ENCODE peak calls at places on chromosome 6, in six cellular contexts. One of them, this sample, is unnamed.

GRCh38 chr6:16674666-16675392 is 86.4 kb downstream of the ATXN1 start:
- DNase-seq in tibial artery: no peak
- DNase-seq in dorsolateral prefrontal cortex: no peak
- DNase-seq in brain microvascular endothelial cell: peak; percentile 48
- DNase-seq in choroid plexus epithelial cell: peak; percentile 55
- DNase-seq in heart right ventricle: no peak
- DNase-seq in this sample: no peak

GRCh38 chr6:44649365-44650025 is 262.0 kb downstream of the CDC5L start:
- DNase-seq in tibial artery: no peak
- DNase-seq in dorsolateral prefrontal cortex: no peak
- DNase-seq in brain microvascular endothelial cell: no peak
- DNase-seq in choroid plexus epithelial cell: peak; percentile 71
- DNase-seq in heart right ventricle: no peak
- DNase-seq in this sample: no peak

GRCh38 chr6:134373282-134373922 is 55.5 kb upstream of the SGK1 start:
- DNase-seq in tibial artery: peak; percentile 85
- DNase-seq in dorsolateral prefrontal cortex: no peak
- DNase-seq in brain microvascular endothelial cell: peak; percentile 80
- DNase-seq in choroid plexus epithelial cell: peak; percentile 95
- DNase-seq in heart right ventricle: no peak
- DNase-seq in this sample: no peak

GRCh38 chr6:157162756-157163433 is 160.4 kb downstream of the TMEM242 start:
- DNase-seq in tibial artery: no peak
- DNase-seq in dorsolateral prefrontal cortex: no peak
- DNase-seq in brain microvascular endothelial cell: no peak
- DNase-seq in choroid plexus epithelial cell: no peak
- DNase-seq in heart right ventricle: no peak
- DNase-seq in this sample: no peak

GRCh38 chr6:65671922-65672321 is 35.1 kb downstream of the EYS start:
- DNase-seq in tibial artery: no peak
- DNase-seq in dorsolateral prefrontal cortex: no peak
- DNase-seq in brain microvascular endothelial cell: no peak
- DNase-seq in choroid plexus epithelial cell: no peak
- DNase-seq in heart right ventricle: no peak
- DNase-seq in this sample: no peak

GRCh38 chr6:141482773-141483172 is 650.0 kb upstream of the GJE1 start:
- DNase-seq in tibial artery: no peak
- DNase-seq in dorsolateral prefrontal cortex: no peak
- DNase-seq in brain microvascular endothelial cell: peak; percentile 25
- DNase-seq in choroid plexus epithelial cell: peak; percentile 31
- DNase-seq in heart right ventricle: no peak
- DNase-seq in this sample: no peak

GRCh38 chr6:90368601-90369000 is 72.0 kb upstream of the BACH2 start:
- DNase-seq in tibial artery: no peak
- DNase-seq in dorsolateral prefrontal cortex: no peak
- DNase-seq in brain microvascular endothelial cell: peak; percentile 34
- DNase-seq in choroid plexus epithelial cell: peak; percentile 67
- DNase-seq in heart right ventricle: no peak
- DNase-seq in this sample: no peak

GRCh38 chr6:158905277-158905676 is 86.1 kb upstream of the EZR start:
- DNase-seq in tibial artery: no peak
- DNase-seq in dorsolateral prefrontal cortex: no peak
- DNase-seq in brain microvascular endothelial cell: no peak
- DNase-seq in choroid plexus epithelial cell: peak; percentile 17
- DNase-seq in heart right ventricle: no peak
- DNase-seq in this sample: no peak

GRCh38 chr6:53410508-53411258 is 61.9 kb upstream of the ELOVL5 start:
- DNase-seq in tibial artery: no peak
- DNase-seq in dorsolateral prefrontal cortex: no peak
- DNase-seq in brain microvascular endothelial cell: peak; percentile 32
- DNase-seq in choroid plexus epithelial cell: peak; percentile 69
- DNase-seq in heart right ventricle: peak; percentile 36
- DNase-seq in this sample: no peak

GRCh38 chr6:138528137-138528536 is 28.8 kb upstream of the NHSL1 start:
- DNase-seq in tibial artery: no peak
- DNase-seq in dorsolateral prefrontal cortex: no peak
- DNase-seq in brain microvascular endothelial cell: no peak
- DNase-seq in choroid plexus epithelial cell: no peak
- DNase-seq in heart right ventricle: no peak
- DNase-seq in this sample: no peak

GRCh38 chr6:87618531-87618930 is 28.6 kb downstream of the ORC3 start:
- DNase-seq in tibial artery: no peak
- DNase-seq in dorsolateral prefrontal cortex: no peak
- DNase-seq in brain microvascular endothelial cell: no peak
- DNase-seq in choroid plexus epithelial cell: peak; percentile 35
- DNase-seq in heart right ventricle: no peak
- DNase-seq in this sample: no peak

GRCh38 chr6:5644523-5645183 is 362.1 kb downstream of the NRN1 start:
- DNase-seq in tibial artery: no peak
- DNase-seq in dorsolateral prefrontal cortex: no peak
- DNase-seq in brain microvascular endothelial cell: no peak
- DNase-seq in choroid plexus epithelial cell: no peak
- DNase-seq in heart right ventricle: no peak
- DNase-seq in this sample: no peak

GRCh38 chr6:6694825-6695710 is 106.5 kb downstream of the LY86 start:
- DNase-seq in tibial artery: no peak
- DNase-seq in dorsolateral prefrontal cortex: no peak
- DNase-seq in brain microvascular endothelial cell: no peak
- DNase-seq in choroid plexus epithelial cell: no peak
- DNase-seq in heart right ventricle: peak; percentile 46
- DNase-seq in this sample: peak; percentile 38

GRCh38 chr6:6695711-6696048 is 107.2 kb downstream of the LY86 start:
- DNase-seq in tibial artery: no peak
- DNase-seq in dorsolateral prefrontal cortex: no peak
- DNase-seq in brain microvascular endothelial cell: no peak
- DNase-seq in choroid plexus epithelial cell: no peak
- DNase-seq in heart right ventricle: no peak
- DNase-seq in this sample: no peak

GRCh38 chr6:6697620-6698019 is 109.1 kb downstream of the LY86 start:
- DNase-seq in tibial artery: no peak
- DNase-seq in dorsolateral prefrontal cortex: no peak
- DNase-seq in brain microvascular endothelial cell: no peak
- DNase-seq in choroid plexus epithelial cell: no peak
- DNase-seq in heart right ventricle: no peak
- DNase-seq in this sample: no peak

GRCh38 chr6:6696867-6697531 is 108.5 kb downstream of the LY86 start:
- DNase-seq in tibial artery: no peak
- DNase-seq in dorsolateral prefrontal cortex: no peak
- DNase-seq in brain microvascular endothelial cell: peak; percentile 61
- DNase-seq in choroid plexus epithelial cell: peak; percentile 79
- DNase-seq in heart right ventricle: peak; percentile 65
- DNase-seq in this sample: peak; percentile 50

DNA sequence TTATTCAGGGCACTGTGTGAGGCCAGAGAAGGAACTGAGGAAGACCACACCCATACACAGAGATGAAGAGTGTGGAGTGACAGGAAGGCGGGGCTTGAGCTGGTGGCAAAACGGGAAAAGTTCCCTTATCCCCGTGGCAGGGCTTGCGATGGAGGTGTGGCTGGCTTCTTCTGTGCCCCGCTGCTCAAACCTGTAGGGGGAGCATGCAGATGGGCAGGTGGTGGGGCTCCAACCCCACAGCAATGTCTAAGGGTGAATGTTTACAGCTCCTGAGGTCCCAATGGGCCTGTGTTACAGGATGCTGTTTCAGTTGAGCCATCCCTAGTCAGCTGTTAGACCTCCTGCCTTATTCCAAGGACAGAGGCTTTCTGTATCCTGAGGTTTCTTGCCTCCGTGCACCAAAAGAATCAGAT is 105.9 kb downstream of the LY86 start:
- DNase-seq in tibial artery: no peak
- DNase-seq in dorsolateral prefrontal cortex: no peak
- DNase-seq in brain microvascular endothelial cell: no peak
- DNase-seq in choroid plexus epithelial cell: no peak
- DNase-seq in heart right ventricle: no peak
- DNase-seq in this sample: no peak
- TF ChIP-seq CTCF in tibial artery: no peak
- TF ChIP-seq CTCF in dorsolateral prefrontal cortex: no peak
- TF ChIP-seq CTCF in brain microvascular endothelial cell: peak; percentile 3
- TF ChIP-seq CTCF in choroid plexus epithelial cell: no peak
- TF ChIP-seq CTCF in heart right ventricle: no peak
- TF ChIP-seq CTCF in this sample: no peak

GRCh38 chr6:143110572-143110971 is 49.9 kb downstream of the AIG1 start:
- DNase-seq in tibial artery: no peak
- DNase-seq in dorsolateral prefrontal cortex: no peak
- DNase-seq in brain microvascular endothelial cell: peak; percentile 32
- DNase-seq in choroid plexus epithelial cell: peak; percentile 45
- DNase-seq in heart right ventricle: no peak
- DNase-seq in this sample: no peak

GRCh38 chr6:143112084-143112768 is 51.5 kb downstream of the AIG1 start:
- DNase-seq in tibial artery: no peak
- DNase-seq in dorsolateral prefrontal cortex: no peak
- DNase-seq in brain microvascular endothelial cell: no peak
- DNase-seq in choroid plexus epithelial cell: no peak
- DNase-seq in heart right ventricle: no peak
- DNase-seq in this sample: no peak

GRCh38 chr6:143111443-143111842 is 50.8 kb downstream of the AIG1 start:
- DNase-seq in tibial artery: no peak
- DNase-seq in dorsolateral prefrontal cortex: no peak
- DNase-seq in brain microvascular endothelial cell: no peak
- DNase-seq in choroid plexus epithelial cell: no peak
- DNase-seq in heart right ventricle: no peak
- DNase-seq in this sample: no peak

GRCh38 chr6:143110996-143111395 is 50.3 kb downstream of the AIG1 start:
- DNase-seq in tibial artery: no peak
- DNase-seq in dorsolateral prefrontal cortex: no peak
- DNase-seq in brain microvascular endothelial cell: no peak
- DNase-seq in choroid plexus epithelial cell: no peak
- DNase-seq in heart right ventricle: no peak
- DNase-seq in this sample: no peak

DNA sequence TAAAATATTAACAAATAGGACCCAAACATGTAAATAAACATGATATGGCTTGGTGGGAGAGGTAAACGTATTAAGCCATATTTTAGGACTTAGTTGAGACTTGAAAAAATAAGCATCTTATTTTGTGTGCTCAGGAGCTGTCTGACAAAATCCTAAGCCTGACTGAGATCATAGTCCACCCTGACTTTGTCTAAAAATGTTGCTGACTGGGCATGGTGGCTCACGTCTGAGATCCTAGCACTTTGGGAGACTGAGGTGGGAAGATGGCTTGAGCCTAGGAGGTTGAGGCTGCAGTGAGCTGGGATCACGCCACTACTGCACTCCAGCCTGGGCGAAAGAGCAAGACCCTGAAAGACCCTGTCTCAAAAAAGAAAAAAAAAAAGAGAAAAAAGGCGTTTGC is 52.1 kb downstream of the AIG1 start:
- DNase-seq in tibial artery: no peak
- DNase-seq in dorsolateral prefrontal cortex: no peak
- DNase-seq in brain microvascular endothelial cell: no peak
- DNase-seq in choroid plexus epithelial cell: no peak
- DNase-seq in heart right ventricle: no peak
- DNase-seq in this sample: no peak
- TF ChIP-seq CTCF in tibial artery: no peak
- TF ChIP-seq CTCF in dorsolateral prefrontal cortex: no peak
- TF ChIP-seq CTCF in brain microvascular endothelial cell: no peak
- TF ChIP-seq CTCF in choroid plexus epithelial cell: no peak
- TF ChIP-seq CTCF in heart right ventricle: no peak
- TF ChIP-seq CTCF in this sample: no peak

DNA sequence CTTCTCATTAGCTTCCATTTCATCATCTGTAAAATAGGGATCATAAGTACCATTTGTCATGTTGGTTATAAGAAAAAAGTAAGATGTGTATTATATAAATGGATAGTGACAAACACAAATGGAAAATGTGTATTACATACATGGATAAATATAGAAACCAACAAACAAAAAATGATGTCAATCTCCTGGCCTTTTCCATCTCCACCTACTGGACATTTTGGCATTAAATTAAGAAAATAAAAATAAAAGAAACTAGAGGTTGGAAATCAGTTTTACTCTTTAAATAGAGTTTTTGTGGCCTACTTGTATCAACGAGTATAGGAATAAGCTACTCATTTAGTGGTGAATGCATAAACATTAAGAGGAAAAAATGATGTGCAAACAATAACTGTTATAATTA is 67.5 kb upstream of the THEMIS start:
- DNase-seq in tibial artery: no peak
- DNase-seq in dorsolateral prefrontal cortex: no peak
- DNase-seq in brain microvascular endothelial cell: no peak
- DNase-seq in choroid plexus epithelial cell: no peak
- DNase-seq in heart right ventricle: no peak
- DNase-seq in this sample: no peak
- TF ChIP-seq CTCF in tibial artery: no peak
- TF ChIP-seq CTCF in dorsolateral prefrontal cortex: no peak
- TF ChIP-seq CTCF in brain microvascular endothelial cell: no peak
- TF ChIP-seq CTCF in choroid plexus epithelial cell: no peak
- TF ChIP-seq CTCF in heart right ventricle: no peak
- TF ChIP-seq CTCF in this sample: no peak

DNA sequence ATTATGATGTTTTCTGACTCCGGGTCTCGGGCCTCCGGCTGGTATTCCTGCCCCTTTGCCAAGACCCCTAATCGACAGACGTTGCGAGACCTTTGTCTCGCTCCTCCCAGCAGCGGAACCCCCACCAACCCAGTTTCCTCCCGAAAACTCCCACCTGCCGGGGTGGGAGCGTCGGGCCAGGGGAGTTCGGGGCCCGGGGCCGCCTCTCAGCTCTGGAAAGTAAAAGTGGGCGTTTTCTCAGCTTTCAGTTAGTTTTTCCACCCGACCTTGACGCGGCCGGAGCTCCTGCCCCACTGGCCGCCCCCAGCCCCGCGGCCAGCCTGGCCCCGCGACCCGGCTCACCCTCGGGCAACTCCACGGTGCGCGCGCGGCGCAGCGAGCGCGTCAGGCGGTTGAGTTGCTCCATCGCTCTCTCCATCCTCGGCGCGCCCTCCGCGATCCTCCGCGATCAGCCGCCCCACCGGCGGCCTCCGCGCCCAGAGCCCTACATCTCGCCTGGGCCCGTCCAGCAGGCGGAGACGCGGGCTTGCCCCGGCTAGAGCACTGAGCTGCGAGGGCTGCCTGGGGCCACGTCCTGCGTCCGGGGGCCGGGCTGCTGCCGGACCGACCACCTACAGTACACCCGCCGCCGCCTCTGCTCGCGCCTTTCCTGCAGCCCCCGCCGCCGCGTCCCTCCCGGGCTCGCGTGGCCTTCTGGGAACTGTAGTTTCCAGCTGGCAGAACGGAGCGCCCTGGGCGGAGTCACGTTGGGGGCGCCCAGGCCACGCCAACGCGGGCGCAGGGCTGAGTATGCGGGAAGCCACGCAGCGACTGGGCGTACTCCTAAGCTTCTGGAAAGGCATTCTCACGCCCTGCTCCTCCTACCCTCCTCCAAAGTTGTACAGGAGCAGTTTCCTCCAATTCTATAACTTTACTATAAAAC is at the start of gene HACE1:
- DNase-seq in tibial artery: peak; percentile 91
- DNase-seq in dorsolateral prefrontal cortex: peak; percentile 94
- DNase-seq in brain microvascular endothelial cell: peak; percentile 86
- DNase-seq in choroid plexus epithelial cell: peak; percentile 89
- DNase-seq in heart right ventricle: peak; percentile 91
- DNase-seq in this sample: peak; percentile 78
- TF ChIP-seq CTCF in tibial artery: peak; percentile 13
- TF ChIP-seq CTCF in dorsolateral prefrontal cortex: no peak
- TF ChIP-seq CTCF in brain microvascular endothelial cell: peak; percentile 11
- TF ChIP-seq CTCF in choroid plexus epithelial cell: no peak
- TF ChIP-seq CTCF in heart right ventricle: peak; percentile 36
- TF ChIP-seq CTCF in this sample: no peak

This sample was measured in omental fat pad.